ENCODE peak calls at places on chromosomes 12 and 14, in four cellular contexts. W is CD4-positive, alpha-beta memory T cell; M is stimulated activated effector memory CD8-positive, alpha-beta T cell treated with anti-CD3 and anti-CD28 coated beads, Interleukin-12 subunit alpha, Interleukin-12 subunit beta, amount 100 ng/mL, for 72 hours; J is CD4-positive, CD25-positive, alpha-beta regulatory T cell. P is an unnamed sample.

GRCh38 chr14:94771906-94772468 is 2.1 kb upstream of the GSC start:
- DNase-seq in W (no peak), M (no peak), J (no peak), P (no peak)

GRCh38 chr12:51714666-51715065 is 123.6 kb downstream of the SCN8A start:
- DNase-seq in W (no peak), M (no peak), J (no peak), P (no peak)

GRCh38 chr12:70692681-70693288 is 55.6 kb upstream of the PTPRB start:
- DNase-seq in W (no peak), M (no peak), J (peak; percentile 1), P (no peak)

GRCh38 chr12:15651381-15651780 is 137.8 kb downstream of the EPS8 start:
- DNase-seq in W (no peak), M (no peak), J (no peak), P (no peak)

GRCh38 chr12:54413284-54414190 is 5.5 kb downstream of the ITGA5 start:
- DNase-seq in W (peak; percentile 82), M (no peak), J (peak; percentile 89), P (no peak)

GRCh38 chr12:15320881-15321280 is 1.4 kb upstream of the PTPRO start:
- DNase-seq in W (no peak), M (no peak), J (no peak), P (no peak)

GRCh38 chr12:55742719-55743130 is at the start of gene GDF11:
- DNase-seq in W (peak; percentile 75), M (peak; percentile 54), J (peak; percentile 72), P (peak; percentile 39)

GRCh38 chr12:78149459-78149858 is 318.8 kb downstream of the NAV3 start:
- DNase-seq in W (no peak), M (no peak), J (no peak), P (no peak)

GRCh38 chr14:34628681-34629135 is 1.2 kb downstream of the SNX6 start:
- DNase-seq in W (peak; percentile 13), M (no peak), J (peak; percentile 61), P (peak; percentile 48)

GRCh38 chr12:129063600-129063999 is 210.3 kb downstream of the GLT1D1 start:
- DNase-seq in W (no peak), M (no peak), J (no peak), P (no peak)

GRCh38 chr12:124904306-124905098 is 9.9 kb downstream of the UBC start:
- DNase-seq in W (no peak), M (no peak), J (no peak), P (peak; percentile 72)

GRCh38 chr12:108190529-108190928 is 61.4 kb downstream of the WSCD2 start:
- DNase-seq in W (no peak), M (no peak), J (no peak), P (no peak)

GRCh38 chr12:54988402-54989054 is 4.0 kb upstream of the TESPA1 start:
- DNase-seq in W (no peak), M (no peak), J (no peak), P (no peak)

GRCh38 chr14:66231823-66232222 is 254.3 kb upstream of the CCDC196 start:
- DNase-seq in W (no peak), M (no peak), J (no peak), P (no peak)

GRCh38 chr14:98177551-98177950 is 1094.4 kb downstream of the BCL11B start:
- DNase-seq in W (no peak), M (no peak), J (peak; percentile 60), P (no peak)

GRCh38 chr14:90758959-90759358 is 57.3 kb downstream of the TTC7B start:
- DNase-seq in W (no peak), M (no peak), J (peak; percentile 40), P (no peak)

GRCh38 chr14:105059035-105059916 is 6.0 kb downstream of the GPR132 start:
- DNase-seq in W (peak; percentile 75), M (no peak), J (peak; percentile 76), P (no peak)

GRCh38 chr14:68442828-68443460 is 349.9 kb downstream of the ZFP36L1 start:
- DNase-seq in W (no peak), M (no peak), J (no peak), P (no peak)

GRCh38 chr14:68466491-68466977 is 326.3 kb downstream of the ZFP36L1 start:
- DNase-seq in W (no peak), M (no peak), J (no peak), P (peak; percentile 63)

GRCh38 chr14:70724061-70724596 is 82.4 kb downstream of the TTC9 start:
- DNase-seq in W (no peak), M (no peak), J (no peak), P (no peak)

GRCh38 chr12:52584156-52584682 is 10.6 kb upstream of the KRT74 start:
- DNase-seq in W (no peak), M (no peak), J (no peak), P (no peak)

GRCh38 chr14:99245541-99246511 is 26.2 kb downstream of the BCL11B start:
- DNase-seq in W (no peak), M (no peak), J (peak; percentile 42), P (no peak)

GRCh38 chr12:31362759-31363415 is 36.9 kb upstream of the SINHCAF start:
- DNase-seq in W (peak; percentile 0), M (no peak), J (peak; percentile 57), P (peak; percentile 35)

GRCh38 chr12:92585106-92585775 is 117.5 kb upstream of the PLEKHG7 start:
- DNase-seq in W (no peak), M (no peak), J (no peak), P (no peak)

GRCh38 chr12:124829008-124829707 is 34.5 kb downstream of the SCARB1 start:
- DNase-seq in W (no peak), M (no peak), J (no peak), P (peak; percentile 93)

GRCh38 chr12:85781751-85782150 is 54.5 kb downstream of the RASSF9 start:
- DNase-seq in W (no peak), M (no peak), J (no peak), P (no peak)

GRCh38 chr12:31117203-31118011 is 43.7 kb downstream of the DDX11 start:
- DNase-seq in W (peak; percentile 45), M (peak; percentile 66), J (peak; percentile 52), P (peak; percentile 12)

GRCh38 chr14:59358105-59358504 is 107.1 kb downstream of the GPR135 start:
- DNase-seq in W (no peak), M (no peak), J (no peak), P (peak; percentile 36)

GRCh38 chr12:43551271-43551970 is 582 bp downstream of the ADAMTS20 start:
- DNase-seq in W (no peak), M (no peak), J (no peak), P (no peak)